ENCODE peak calls at places on chromosomes 2 and 18, in nine cellular contexts. One of them, this sample, is unnamed.

GRCh38 chr18:35968278-35968880 is 4.1 kb upstream of the RMP24 start:
- DNase-seq in tibial artery: no peak
- DNase-seq in heart left ventricle: no peak
- DNase-seq in PC-9: no peak
- DNase-seq in GM23338: no peak
- DNase-seq in stomach: no peak
- DNase-seq in thoracic aorta: no peak
- DNase-seq in HL-60: peak; percentile 52
- DNase-seq in psoas muscle: no peak
- DNase-seq in this sample: no peak

GRCh38 chr2:22784586-22784985 is 600.4 kb upstream of the KLHL29 start:
- DNase-seq in tibial artery: no peak
- DNase-seq in heart left ventricle: no peak
- DNase-seq in PC-9: no peak
- DNase-seq in GM23338: no peak
- DNase-seq in stomach: no peak
- DNase-seq in thoracic aorta: no peak
- DNase-seq in HL-60: no peak
- DNase-seq in psoas muscle: no peak
- DNase-seq in this sample: no peak

GRCh38 chr2:19738707-19739106 is 163.1 kb downstream of the TTC32 start:
- DNase-seq in tibial artery: peak; percentile 89
- DNase-seq in heart left ventricle: peak; percentile 40
- DNase-seq in PC-9: no peak
- DNase-seq in GM23338: no peak
- DNase-seq in stomach: no peak
- DNase-seq in thoracic aorta: no peak
- DNase-seq in HL-60: no peak
- DNase-seq in psoas muscle: peak; percentile 76
- DNase-seq in this sample: no peak

GRCh38 chr2:65070172-65070830 is 14.1 kb downstream of the CEP68 start:
- DNase-seq in tibial artery: no peak
- DNase-seq in heart left ventricle: no peak
- DNase-seq in PC-9: no peak
- DNase-seq in GM23338: no peak
- DNase-seq in stomach: no peak
- DNase-seq in thoracic aorta: no peak
- DNase-seq in HL-60: no peak
- DNase-seq in psoas muscle: no peak
- DNase-seq in this sample: no peak

GRCh38 chr18:24853076-24853475 is 392.6 kb downstream of the HRH4 start:
- DNase-seq in tibial artery: no peak
- DNase-seq in heart left ventricle: no peak
- DNase-seq in PC-9: no peak
- DNase-seq in GM23338: peak; percentile 27
- DNase-seq in stomach: no peak
- DNase-seq in thoracic aorta: no peak
- DNase-seq in HL-60: no peak
- DNase-seq in psoas muscle: no peak
- DNase-seq in this sample: no peak

GRCh38 chr2:128457716-128458115 is 139.0 kb upstream of the HS6ST1 start:
- DNase-seq in tibial artery: peak; percentile 1
- DNase-seq in heart left ventricle: no peak
- DNase-seq in PC-9: no peak
- DNase-seq in GM23338: no peak
- DNase-seq in stomach: peak; percentile 8
- DNase-seq in thoracic aorta: no peak
- DNase-seq in HL-60: no peak
- DNase-seq in psoas muscle: no peak
- DNase-seq in this sample: no peak

GRCh38 chr18:12652861-12653401 is 5.0 kb downstream of the SPIRE1 start:
- DNase-seq in tibial artery: no peak
- DNase-seq in heart left ventricle: no peak
- DNase-seq in PC-9: no peak
- DNase-seq in GM23338: no peak
- DNase-seq in stomach: no peak
- DNase-seq in thoracic aorta: no peak
- DNase-seq in HL-60: no peak
- DNase-seq in psoas muscle: peak; percentile 18
- DNase-seq in this sample: peak; percentile 52

GRCh38 chr18:27685807-27686412 is 491.0 kb downstream of the CDH2 start:
- DNase-seq in tibial artery: no peak
- DNase-seq in heart left ventricle: no peak
- DNase-seq in PC-9: no peak
- DNase-seq in GM23338: peak; percentile 72
- DNase-seq in stomach: peak; percentile 36
- DNase-seq in thoracic aorta: no peak
- DNase-seq in HL-60: no peak
- DNase-seq in psoas muscle: no peak
- DNase-seq in this sample: peak; percentile 51

GRCh38 chr2:71592181-71592711 is 138.9 kb downstream of the DYSF start:
- DNase-seq in tibial artery: no peak
- DNase-seq in heart left ventricle: no peak
- DNase-seq in PC-9: no peak
- DNase-seq in GM23338: no peak
- DNase-seq in stomach: no peak
- DNase-seq in thoracic aorta: no peak
- DNase-seq in HL-60: no peak
- DNase-seq in psoas muscle: no peak
- DNase-seq in this sample: peak; percentile 64

DNA sequence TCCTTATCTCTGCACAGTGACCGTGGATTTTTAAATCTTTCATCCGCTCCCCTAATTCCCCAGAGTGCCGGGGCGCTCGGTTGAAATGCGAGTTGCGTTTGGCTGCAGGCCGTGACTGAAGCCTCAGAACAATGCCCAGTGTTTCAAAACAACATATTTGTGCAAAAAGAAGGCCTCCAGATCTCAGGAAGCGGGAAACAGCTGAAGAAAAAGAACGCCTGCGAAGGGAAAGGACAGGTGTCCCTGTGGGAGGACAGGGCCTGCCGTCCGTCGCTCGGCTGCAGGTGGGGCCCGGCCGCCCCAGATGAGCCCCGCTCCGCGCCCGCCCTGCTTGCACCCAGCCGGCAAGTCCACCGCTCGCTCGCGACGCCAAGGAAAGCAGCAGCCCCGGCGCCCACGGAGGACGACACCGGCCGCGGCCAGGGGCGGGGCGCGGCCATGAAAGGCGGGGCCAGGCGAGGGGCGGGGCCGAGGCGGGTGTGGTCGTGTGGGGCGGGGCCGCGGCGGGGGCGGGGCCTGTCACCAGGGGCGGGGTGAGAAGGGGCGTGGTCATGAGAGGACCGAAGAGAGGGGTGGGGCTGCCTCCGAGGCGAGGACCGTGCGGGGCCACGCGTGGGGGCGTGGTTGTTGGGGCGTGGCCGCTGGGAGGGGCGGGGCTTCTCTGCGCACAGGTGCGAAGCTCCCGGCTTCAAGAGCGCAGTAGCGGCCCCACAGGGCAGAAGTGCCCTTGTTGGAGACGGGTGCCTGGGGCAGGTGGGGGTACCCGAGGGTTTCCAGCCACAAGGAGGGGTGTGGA is 17.6 kb upstream of the BOK start:
- DNase-seq in tibial artery: no peak
- DNase-seq in heart left ventricle: peak; percentile 41
- DNase-seq in PC-9: no peak
- DNase-seq in GM23338: peak; percentile 90
- DNase-seq in stomach: peak; percentile 81
- DNase-seq in thoracic aorta: no peak
- DNase-seq in HL-60: no peak
- DNase-seq in psoas muscle: peak; percentile 72
- DNase-seq in this sample: peak; percentile 73
- H3K4me3 ChIP-seq in tibial artery: peak overlapping the region; percentile 28
- H3K4me3 ChIP-seq in heart left ventricle: peak overlapping the region; percentile 34
- H3K4me3 ChIP-seq in PC-9: peak overlapping the region; percentile 54
- H3K4me3 ChIP-seq in GM23338: peak overlapping the region; percentile 72
- H3K4me3 ChIP-seq in stomach: peak overlapping the region; percentile 39
- H3K4me3 ChIP-seq in thoracic aorta: peak overlapping the region; percentile 68
- H3K4me3 ChIP-seq in HL-60: no peak overlapping the region
- H3K4me3 ChIP-seq in psoas muscle: peak overlapping the region; percentile 66
- H3K4me3 ChIP-seq in this sample: peak overlapping the region; percentile 31

GRCh38 chr2:10924859-10925258 is 13.1 kb downstream of the KCNF1 start:
- DNase-seq in tibial artery: no peak
- DNase-seq in heart left ventricle: no peak
- DNase-seq in PC-9: no peak
- DNase-seq in GM23338: no peak
- DNase-seq in stomach: no peak
- DNase-seq in thoracic aorta: no peak
- DNase-seq in HL-60: no peak
- DNase-seq in psoas muscle: no peak
- DNase-seq in this sample: no peak

GRCh38 chr2:10924441-10924840 is 12.7 kb downstream of the KCNF1 start:
- DNase-seq in tibial artery: no peak
- DNase-seq in heart left ventricle: no peak
- DNase-seq in PC-9: no peak
- DNase-seq in GM23338: no peak
- DNase-seq in stomach: no peak
- DNase-seq in thoracic aorta: no peak
- DNase-seq in HL-60: no peak
- DNase-seq in psoas muscle: no peak
- DNase-seq in this sample: no peak

GRCh38 chr2:10922307-10923006 is 10.7 kb downstream of the KCNF1 start:
- DNase-seq in tibial artery: no peak
- DNase-seq in heart left ventricle: no peak
- DNase-seq in PC-9: no peak
- DNase-seq in GM23338: peak; percentile 36
- DNase-seq in stomach: no peak
- DNase-seq in thoracic aorta: no peak
- DNase-seq in HL-60: no peak
- DNase-seq in psoas muscle: no peak
- DNase-seq in this sample: no peak

GRCh38 chr2:10923007-10923372 is 11.3 kb downstream of the KCNF1 start:
- DNase-seq in tibial artery: no peak
- DNase-seq in heart left ventricle: no peak
- DNase-seq in PC-9: no peak
- DNase-seq in GM23338: no peak
- DNase-seq in stomach: no peak
- DNase-seq in thoracic aorta: no peak
- DNase-seq in HL-60: no peak
- DNase-seq in psoas muscle: no peak
- DNase-seq in this sample: no peak

DNA sequence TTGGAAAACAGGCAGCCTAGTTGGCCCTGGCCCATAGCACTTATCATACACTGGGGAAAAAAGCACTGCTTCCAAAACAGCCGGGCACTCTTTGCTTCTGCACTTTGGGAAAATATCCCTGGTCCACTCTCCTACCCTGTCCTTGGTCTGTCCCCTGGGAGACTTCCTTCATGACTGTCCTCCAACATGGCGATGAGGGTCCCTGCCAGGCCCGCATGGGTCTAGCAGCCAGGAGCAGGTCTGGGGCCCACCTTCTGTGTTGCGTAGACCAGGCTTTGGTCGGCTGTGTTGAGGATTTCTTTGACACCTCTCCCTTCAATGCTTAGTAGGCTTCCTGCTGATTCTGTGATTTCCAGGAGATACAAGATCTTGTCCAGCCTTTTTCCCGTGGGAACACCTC is 12.2 kb downstream of the KCNF1 start:
- DNase-seq in tibial artery: no peak
- DNase-seq in heart left ventricle: no peak
- DNase-seq in PC-9: no peak
- DNase-seq in GM23338: no peak
- DNase-seq in stomach: no peak
- DNase-seq in thoracic aorta: no peak
- DNase-seq in HL-60: no peak
- DNase-seq in psoas muscle: no peak
- DNase-seq in this sample: no peak
- H3K27me3 ChIP-seq in tibial artery: no peaks in the 10 kb centered on the region
- H3K27me3 ChIP-seq in heart left ventricle: peaks cover 14% of the 10 kb centered on the region
- H3K27me3 ChIP-seq in PC-9: no peaks in the 10 kb centered on the region
- H3K27me3 ChIP-seq in GM23338: no peaks in the 10 kb centered on the region
- H3K27me3 ChIP-seq in stomach: peaks cover 57% of the 10 kb centered on the region
- H3K27me3 ChIP-seq in thoracic aorta: peaks cover 4% of the 10 kb centered on the region
- H3K27me3 ChIP-seq in HL-60: no peaks in the 10 kb centered on the region
- H3K27me3 ChIP-seq in psoas muscle: peaks cover 3% of the 10 kb centered on the region
- H3K27me3 ChIP-seq in this sample: peaks cover 7% of the 10 kb centered on the region

GRCh38 chr2:73893764-73894474 is 1.1 kb downstream of the ACTG2 start:
- DNase-seq in tibial artery: no peak
- DNase-seq in heart left ventricle: no peak
- DNase-seq in PC-9: no peak
- DNase-seq in GM23338: no peak
- DNase-seq in stomach: no peak
- DNase-seq in thoracic aorta: no peak
- DNase-seq in HL-60: no peak
- DNase-seq in psoas muscle: no peak
- DNase-seq in this sample: no peak

GRCh38 chr2:73894877-73895276 is 2.1 kb downstream of the ACTG2 start:
- DNase-seq in tibial artery: no peak
- DNase-seq in heart left ventricle: no peak
- DNase-seq in PC-9: no peak
- DNase-seq in GM23338: no peak
- DNase-seq in stomach: no peak
- DNase-seq in thoracic aorta: no peak
- DNase-seq in HL-60: no peak
- DNase-seq in psoas muscle: no peak
- DNase-seq in this sample: no peak

GRCh38 chr2:73895473-73895872 is 2.7 kb downstream of the ACTG2 start:
- DNase-seq in tibial artery: no peak
- DNase-seq in heart left ventricle: no peak
- DNase-seq in PC-9: no peak
- DNase-seq in GM23338: no peak
- DNase-seq in stomach: no peak
- DNase-seq in thoracic aorta: no peak
- DNase-seq in HL-60: no peak
- DNase-seq in psoas muscle: no peak
- DNase-seq in this sample: no peak

GRCh38 chr2:73892631-73893329 is at the start of gene ACTG2:
- DNase-seq in tibial artery: peak; percentile 39
- DNase-seq in heart left ventricle: no peak
- DNase-seq in PC-9: no peak
- DNase-seq in GM23338: no peak
- DNase-seq in stomach: no peak
- DNase-seq in thoracic aorta: no peak
- DNase-seq in HL-60: no peak
- DNase-seq in psoas muscle: no peak
- DNase-seq in this sample: peak; percentile 45

GRCh38 chr2:73894475-73894850 is 1.7 kb downstream of the ACTG2 start:
- DNase-seq in tibial artery: no peak
- DNase-seq in heart left ventricle: no peak
- DNase-seq in PC-9: no peak
- DNase-seq in GM23338: no peak
- DNase-seq in stomach: no peak
- DNase-seq in thoracic aorta: no peak
- DNase-seq in HL-60: no peak
- DNase-seq in psoas muscle: no peak
- DNase-seq in this sample: no peak
- H3K27ac ChIP-seq in tibial artery: peak overlapping the region; percentile 88
- H3K27ac ChIP-seq in heart left ventricle: no peak overlapping the region
- H3K27ac ChIP-seq in PC-9: no peak overlapping the region
- H3K27ac ChIP-seq in GM23338: no peak overlapping the region
- H3K27ac ChIP-seq in stomach: peak overlapping the region; percentile 79
- H3K27ac ChIP-seq in thoracic aorta: peak overlapping the region; percentile 93
- H3K27ac ChIP-seq in HL-60: no peak overlapping the region
- H3K27ac ChIP-seq in psoas muscle: no peak overlapping the region
- H3K27ac ChIP-seq in this sample: no peak overlapping the region

GRCh38 chr2:3470856-3471737 is 48.2 kb downstream of the ADI1 start:
- DNase-seq in tibial artery: no peak
- DNase-seq in heart left ventricle: no peak
- DNase-seq in PC-9: no peak
- DNase-seq in GM23338: no peak
- DNase-seq in stomach: no peak
- DNase-seq in thoracic aorta: no peak
- DNase-seq in HL-60: no peak
- DNase-seq in psoas muscle: peak; percentile 59
- DNase-seq in this sample: no peak
- H3K4me3 ChIP-seq in tibial artery: no peak overlapping the region
- H3K4me3 ChIP-seq in heart left ventricle: no peak overlapping the region
- H3K4me3 ChIP-seq in PC-9: no peak overlapping the region
- H3K4me3 ChIP-seq in GM23338: no peak overlapping the region
- H3K4me3 ChIP-seq in stomach: no peak overlapping the region
- H3K4me3 ChIP-seq in thoracic aorta: peak overlapping the region; percentile 57
- H3K4me3 ChIP-seq in HL-60: no peak overlapping the region
- H3K4me3 ChIP-seq in psoas muscle: peak overlapping the region; percentile 42
- H3K4me3 ChIP-seq in this sample: no peak overlapping the region

GRCh38 chr2:118830886-118831285 is 16.6 kb downstream of the EN1 start:
- DNase-seq in tibial artery: no peak
- DNase-seq in heart left ventricle: no peak
- DNase-seq in PC-9: no peak
- DNase-seq in GM23338: no peak
- DNase-seq in stomach: no peak
- DNase-seq in thoracic aorta: no peak
- DNase-seq in HL-60: no peak
- DNase-seq in psoas muscle: no peak
- DNase-seq in this sample: no peak
- H3K27me3 ChIP-seq in tibial artery: no peaks in the 10 kb centered on the region
- H3K27me3 ChIP-seq in heart left ventricle: peaks cover 92% of the 10 kb centered on the region
- H3K27me3 ChIP-seq in PC-9: peaks cover 57% of the 10 kb centered on the region
- H3K27me3 ChIP-seq in GM23338: peaks cover 77% of the 10 kb centered on the region
- H3K27me3 ChIP-seq in stomach: peaks cover 96% of the 10 kb centered on the region
- H3K27me3 ChIP-seq in thoracic aorta: no peaks in the 10 kb centered on the region
- H3K27me3 ChIP-seq in HL-60: peaks cover 64% of the 10 kb centered on the region
- H3K27me3 ChIP-seq in psoas muscle: peaks cover 13% of the 10 kb centered on the region
- H3K27me3 ChIP-seq in this sample: no peaks in the 10 kb centered on the region